ENCODE peak calls at places on chromosome 21, in four cellular contexts. R is RWPE2, L is HFF-Myc, M is neural crest cell. V is an unnamed sample.
A peak's percentile ranks its signal among the peaks of the same experiment; 100 is the strongest.

GRCh38 chr21:38662224-38662568 is 143.5 kb upstream of the ETS2 start:
- DNase-seq in L (no peak), R (no peak), M (no peak), V (no peak)

GRCh38 chr21:26394341-26394740 is 178.7 kb downstream of the CYYR1 start:
- DNase-seq in M (no peak), L (no peak), R (no peak), V (no peak)

GRCh38 chr21:44304846-44305245 is 5.0 kb downstream of the PFKL start:
- DNase-seq in L (no peak), R (no peak), M (peak; percentile 58), V (no peak)

GRCh38 chr21:15604424-15604823 is 125.4 kb upstream of the USP25 start:
- DNase-seq in M (no peak), L (peak; percentile 9), R (peak; percentile 73), V (no peak)

GRCh38 chr21:27359141-27359540 is 392.3 kb upstream of the ADAMTS5 start:
- DNase-seq in L (peak; percentile 24), M (no peak), R (no peak), V (no peak)

GRCh38 chr21:35048706-35049617 is at the start of gene RUNX1:
- DNase-seq in L (peak; percentile 17), R (no peak), M (no peak), V (no peak)

GRCh38 chr21:15000076-15000475 is 64.7 kb downstream of the NRIP1 start:
- DNase-seq in M (no peak), L (no peak), R (no peak), V (no peak)

GRCh38 chr21:29775462-29775861 is 164.3 kb downstream of the GRIK1 start:
- DNase-seq in R (no peak), L (no peak), M (no peak), V (no peak)

GRCh38 chr21:25283720-25284119 is 323.6 kb downstream of the MRPL39 start:
- DNase-seq in R (no peak), L (no peak), M (no peak), V (no peak)

GRCh38 chr21:19999369-20000272 is 998.6 kb upstream of the NCAM2 start:
- DNase-seq in L (no peak), R (no peak), M (no peak), V (no peak)

GRCh38 chr21:45560106-45561021 is 18.1 kb upstream of the SLC19A1 start:
- DNase-seq in R (no peak), M (no peak), L (no peak), V (no peak)
- TF ChIP-seq CTCF in R (no peak), M (no peak), L (no peak), V (no peak)

GRCh38 chr21:32916522-32917099 is 109.1 kb upstream of the OLIG2 start:
- DNase-seq in L (no peak), M (no peak), R (no peak), V (no peak)
- TF ChIP-seq CTCF in L (peak; percentile 40), M (peak; percentile 33), R (no peak), V (no peak)

DNA sequence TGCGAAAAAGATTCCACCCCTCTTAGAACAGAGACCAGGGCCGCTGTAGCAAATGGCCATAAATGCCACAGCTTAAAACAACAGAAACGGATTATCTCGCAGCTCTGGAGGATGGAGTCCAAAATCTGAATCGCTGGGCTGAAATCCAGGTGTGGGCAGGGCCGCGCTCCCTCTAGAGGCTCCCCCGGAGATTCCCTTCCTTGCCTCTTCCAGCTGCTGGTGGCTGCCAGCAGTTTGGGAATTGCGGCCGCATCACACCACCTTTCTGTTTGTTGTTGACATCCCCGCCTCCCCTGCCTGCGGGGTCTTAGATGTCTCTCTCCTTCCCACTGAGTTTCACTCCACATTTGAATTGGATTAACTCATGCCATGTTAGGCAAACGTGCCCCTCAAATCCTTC is 15.6 kb downstream of the PDE9A start:
- DNase-seq in L (no peak), M (no peak), R (no peak), V (no peak)
- TF ChIP-seq CTCF in L (no peak), M (no peak), R (peak; percentile 40), V (no peak)

GRCh38 chr21:36887983-36888382 is 78.5 kb downstream of the HLCS start:
- DNase-seq in L (no peak), M (no peak), R (no peak), V (no peak)
- TF ChIP-seq CTCF in L (no peak), M (no peak), R (no peak), V (no peak)

GRCh38 chr21:41877901-41878830 is 978 bp downstream of the PRDM15 start:
- DNase-seq in L (peak; percentile 31), M (no peak), R (no peak), V (peak; percentile 38)
- TF ChIP-seq CTCF in L (no peak), M (no peak), R (no peak), V (no peak)

DNA sequence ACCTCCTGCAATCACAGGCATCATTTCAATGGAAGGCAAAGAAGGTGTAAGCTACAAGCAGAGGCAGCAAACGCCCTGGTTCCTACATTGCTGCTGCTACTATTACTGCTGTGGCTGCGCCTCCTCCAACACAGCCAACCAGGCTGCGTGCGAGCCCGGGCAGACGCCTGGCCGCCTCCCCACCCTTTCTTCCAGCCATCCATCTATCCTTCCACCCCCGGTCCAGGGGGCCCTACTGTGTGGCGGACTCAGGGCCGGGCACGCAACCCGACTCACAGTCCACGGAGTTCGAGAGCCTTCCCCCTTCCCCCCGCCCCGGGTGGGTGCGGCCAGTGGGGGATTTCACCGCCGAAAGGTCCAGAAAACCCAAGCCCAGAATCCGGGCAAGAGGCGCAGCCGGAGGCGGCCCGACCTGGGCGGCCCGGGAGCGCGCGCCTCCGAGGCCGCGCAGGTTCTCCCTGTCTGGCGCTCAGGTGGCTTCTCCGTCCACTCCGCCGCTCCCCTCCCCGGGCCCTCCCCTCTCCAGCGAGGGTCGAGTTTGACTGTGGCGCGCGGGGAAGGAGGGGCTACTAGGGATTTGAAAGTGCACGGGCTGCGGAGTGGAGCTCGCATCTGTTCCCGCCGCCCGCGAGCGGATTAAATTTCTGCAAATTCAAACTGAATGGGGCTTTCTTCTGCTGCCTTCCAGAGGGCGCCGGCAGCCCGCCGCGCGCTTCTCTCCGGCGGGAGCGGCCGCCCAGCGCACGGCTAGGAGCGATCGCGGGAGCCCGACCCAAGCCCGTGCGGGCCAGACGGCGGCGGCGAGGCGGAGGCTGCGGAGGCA is at the start of gene HUNK:
- DNase-seq in L (no peak), M (peak; percentile 59), R (no peak), V (peak; percentile 68)
- TF ChIP-seq CTCF in L (no peak), M (peak; percentile 31), R (no peak), V (no peak)

V was measured in dorsolateral prefrontal cortex.